ENCODE peak calls at places on chromosome 6, in seven cellular contexts. O is activated CD4-positive, alpha-beta T cell treated with anti-CD3 and anti-CD28 coated beads for 1 hour; E is NCI-H2171 treated with DMSO at 0.1 percent for 48 hours; U is progenitor cell of endocrine pancreas; S is T-helper 17 cell; K is NCI-H748 treated with DMSO at 0.1 percent for 48 hours; P is HEK293T. Y is an unnamed sample.

GRCh38 chr6:129510930-129511329 is 199.0 kb downstream of the ARHGAP18 start:
- DNase-seq in O (no peak), U (no peak), E (no peak), P (no peak), K (no peak), S (no peak), Y (no peak)

GRCh38 chr6:82741325-82741995 is 324.2 kb downstream of the UBE3D start:
- DNase-seq in O (no peak), S (no peak), P (no peak), E (no peak), U (no peak), K (no peak), Y (no peak)

GRCh38 chr6:100913400-100914276 is 32.5 kb upstream of the ASCC3 start:
- DNase-seq in P (no peak), K (no peak), O (no peak), U (peak), S (no peak), E (no peak), Y (no peak)

GRCh38 chr6:36028887-36029324 is 1.3 kb downstream of the MAPK14 start:
- DNase-seq in U (no peak), O (peak), P (no peak), K (peak), S (peak), E (peak), Y (peak)

GRCh38 chr6:3490622-3490980 is 33.8 kb upstream of the SLC22A23 start:
- DNase-seq in P (no peak), S (no peak), O (no peak), K (no peak), U (no peak), E (no peak), Y (no peak)

GRCh38 chr6:134512946-134513345 is 195.0 kb upstream of the SGK1 start:
- DNase-seq in P (no peak), U (no peak), E (no peak), S (no peak), K (no peak), O (no peak), Y (no peak)

GRCh38 chr6:112149719-112150263 is 62.4 kb downstream of the FAM229B start:
- DNase-seq in P (no peak), K (no peak), E (peak), U (no peak), O (no peak), S (no peak), Y (peak)

GRCh38 chr6:45540375-45540920 is 162.7 kb upstream of the SUPT3H start:
- DNase-seq in O (no peak), K (no peak), S (no peak), U (no peak), E (no peak), P (no peak), Y (no peak)

GRCh38 chr6:166032366-166033171 is 135.1 kb downstream of the TBXT start:
- DNase-seq in K (no peak), O (no peak), E (no peak), S (no peak), U (no peak), P (peak), Y (no peak)

GRCh38 chr6:90226257-90226656 is 70.4 kb downstream of the BACH2 start:
- DNase-seq in K (no peak), E (no peak), O (no peak), S (no peak), U (no peak), P (no peak), Y (no peak)

Y was measured in NCI-H82.